ENCODE peak calls at places on chromosomes 12 and 14, in four cellular contexts. R is AG04449, H is hippocampal formation, N is NCI-H446 treated with DMSO at 0.1 percent for 48 hours. G is an unnamed sample.

GRCh38 chr14:84006643-84007137 is 1523.3 kb upstream of the FLRT2 start:
- DNase-seq in H (no peak), R (no peak), N (no peak), G (no peak)

GRCh38 chr12:62802981-62803380 is 132.0 kb downstream of the PPM1H start:
- DNase-seq in R (no peak), N (no peak), H (peak; percentile 61), G (no peak)

GRCh38 chr14:73238262-73238852 is 1.1 kb downstream of the PAPLN start:
- DNase-seq in N (no peak), R (peak; percentile 44), H (no peak), G (peak; percentile 31)

GRCh38 chr12:88153959-88154358 is 11.9 kb downstream of the TMTC3 start:
- DNase-seq in H (no peak), N (no peak), R (no peak), G (no peak)

GRCh38 chr12:54592316-54592715 is 3.9 kb upstream of the PPP1R1A start:
- DNase-seq in H (no peak), R (no peak), N (no peak), G (no peak)

GRCh38 chr12:23906329-23906728 is 43.1 kb downstream of the SOX5 start:
- DNase-seq in R (no peak), N (peak; percentile 85), H (no peak), G (peak; percentile 71)

GRCh38 chr12:45324391-45324790 is 108.5 kb downstream of the ANO6 start:
- DNase-seq in R (no peak), H (no peak), N (no peak), G (no peak)

GRCh38 chr12:3698218-3698974 is 54.5 kb downstream of the CRACR2A start:
- DNase-seq in R (peak; percentile 64), N (no peak), H (no peak), G (peak; percentile 86)

GRCh38 chr12:47741340-47741703 is 16.0 kb upstream of the ENDOU start:
- DNase-seq in H (peak; percentile 83), R (no peak), N (no peak), G (no peak)

GRCh38 chr12:120583478-120584030 is 2.4 kb upstream of the POP5 start:
- DNase-seq in H (peak; percentile 43), N (peak; percentile 11), R (no peak), G (no peak)

GRCh38 chr12:3313655-3314305 is 177.2 kb upstream of the PRMT8 start:
- DNase-seq in N (no peak), H (no peak), R (no peak), G (no peak)

GRCh38 chr14:73188501-73188903 is 48.8 kb upstream of the PAPLN start:
- DNase-seq in H (no peak), R (peak; percentile 44), N (no peak), G (peak; percentile 28)

GRCh38 chr12:108833757-108834472 is 23.5 kb downstream of the SSH1 start:
- DNase-seq in N (no peak), R (no peak), H (no peak), G (peak; percentile 38)

GRCh38 chr12:12803186-12803585 is 10.0 kb upstream of the DDX47 start:
- DNase-seq in R (no peak), H (no peak), N (peak; percentile 38), G (no peak)

GRCh38 chr14:31411218-31411727 is 9.1 kb downstream of the HEATR5A start:
- DNase-seq in R (no peak), H (no peak), N (no peak), G (no peak)

GRCh38 chr12:57158665-57159064 is 11.2 kb upstream of the LRP1-AS start:
- DNase-seq in R (no peak), N (no peak), H (no peak), G (no peak)

GRCh38 chr12:24111101-24111500 is 161.6 kb upstream of the SOX5 start:
- DNase-seq in N (no peak), R (no peak), H (no peak), G (no peak)

GRCh38 chr12:62736596-62736995 is 198.4 kb downstream of the PPM1H start:
- DNase-seq in R (no peak), H (no peak), N (no peak), G (no peak)

GRCh38 chr14:73211251-73211650 is 26.1 kb upstream of the PAPLN start:
- DNase-seq in R (no peak), N (no peak), H (no peak), G (no peak)

GRCh38 chr12:99131761-99132199 is 486.7 kb downstream of the APAF1 start:
- DNase-seq in H (no peak), N (peak; percentile 50), R (no peak), G (peak; percentile 13)